ENCODE peak calls at places on chromosome 10, in five cellular contexts. S is breast epithelium, V is left lung, W is stomach, H is H1. O is an unnamed sample.

GRCh38 chr10:52071814-52072213 is 242.3 kb upstream of the DKK1 start:
- DNase-seq in H (no peak), S (no peak), W (no peak), V (no peak), O (no peak)

GRCh38 chr10:99906470-99906869 is 103.3 kb downstream of the DNMBP start:
- DNase-seq in H (no peak), W (peak; percentile 52), S (no peak), V (no peak), O (no peak)

GRCh38 chr10:100347568-100348195 is 649 bp downstream of the SCD start:
- DNase-seq in H (no peak), S (no peak), V (no peak), W (no peak), O (no peak)

GRCh38 chr10:103941801-103942200 is 23.8 kb upstream of the STN1 start:
- DNase-seq in W (no peak), S (no peak), H (no peak), V (no peak), O (no peak)

GRCh38 chr10:110076559-110077318 is 69.0 kb downstream of the ADD3 start:
- DNase-seq in S (no peak), W (no peak), V (peak; percentile 49), H (no peak), O (peak; percentile 29)

GRCh38 chr10:35607475-35608316 is 2.6 kb downstream of the GJD4 start:
- DNase-seq in V (no peak), S (no peak), W (no peak), H (no peak), O (no peak)

GRCh38 chr10:70742537-70743429 is 42.4 kb downstream of the TBATA start:
- DNase-seq in V (peak; percentile 71), W (no peak), S (no peak), H (no peak), O (no peak)

GRCh38 chr10:27373566-27374160 is 130.4 kb upstream of the RAB18 start:
- DNase-seq in S (no peak), V (no peak), W (no peak), H (no peak), O (no peak)

GRCh38 chr10:49397036-49397999 is 1.4 kb upstream of the DRGX start:
- DNase-seq in W (no peak), V (no peak), H (peak; percentile 77), S (no peak), O (no peak)

GRCh38 chr10:50641636-50642035 is 17.9 kb upstream of the SGMS1 start:
- DNase-seq in S (no peak), W (no peak), H (no peak), V (no peak), O (no peak)

GRCh38 chr10:35492387-35493195 is 112.5 kb upstream of the GJD4 start:
- DNase-seq in H (no peak), V (no peak), W (no peak), S (no peak), O (no peak)

GRCh38 chr10:125768217-125768616 is 7.4 kb downstream of the MMP21 start:
- DNase-seq in S (no peak), V (no peak), H (no peak), W (no peak), O (no peak)

GRCh38 chr10:89301721-89302445 is at the start of gene IFIT2:
- DNase-seq in V (no peak), H (no peak), S (no peak), W (peak; percentile 39), O (peak; percentile 24)

GRCh38 chr10:52653510-52653909 is 119.1 kb downstream of the MBL2 start:
- DNase-seq in W (no peak), V (no peak), H (no peak), S (no peak), O (no peak)

GRCh38 chr10:107417446-107417845 is 252.9 kb upstream of the SORCS1 start:
- DNase-seq in S (no peak), V (no peak), W (no peak), H (no peak), O (no peak)

GRCh38 chr10:7408003-7408493 is 2.8 kb downstream of the SFMBT2 start:
- DNase-seq in W (no peak), S (no peak), H (peak; percentile 77), V (peak; percentile 64), O (peak; percentile 71)

GRCh38 chr10:23702977-23703414 is 264.1 kb downstream of the OTUD1 start:
- DNase-seq in V (no peak), H (peak; percentile 68), W (peak; percentile 55), S (peak; percentile 23), O (peak; percentile 33)

GRCh38 chr10:96587255-96588059 is 645 bp upstream of the TM9SF3 start:
- DNase-seq in W (peak; percentile 66), S (no peak), V (no peak), H (no peak), O (no peak)

GRCh38 chr10:97333351-97333600 is 1.3 kb downstream of the FRAT2 start:
- DNase-seq in W (no peak), H (no peak), V (no peak), S (no peak), O (no peak)

GRCh38 chr10:78935697-78936407 is 132.9 kb upstream of the ZMIZ1 start:
- DNase-seq in H (no peak), W (no peak), S (no peak), V (no peak), O (no peak)

GRCh38 chr10:35517431-35518181 is 87.5 kb upstream of the GJD4 start:
- DNase-seq in W (no peak), V (no peak), H (no peak), S (no peak), O (no peak)

GRCh38 chr10:99403674-99404073 is 26.8 kb downstream of the GOT1 start:
- DNase-seq in W (no peak), H (no peak), V (no peak), S (no peak), O (no peak)

GRCh38 chr10:22795546-22795945 is 81.2 kb upstream of the PIP4K2A start:
- DNase-seq in V (no peak), H (no peak), W (no peak), S (no peak), O (no peak)

GRCh38 chr10:3825862-3826351 is 40.9 kb upstream of the KLF6 start:
- DNase-seq in W (no peak), H (no peak), V (no peak), S (no peak), O (no peak)
- H3K27ac ChIP-seq in W (peak overlapping the region; percentile 46), H (no peak overlapping the region), V (no peak overlapping the region), S (peak overlapping the region; percentile 61), O (no peak overlapping the region)

DNA sequence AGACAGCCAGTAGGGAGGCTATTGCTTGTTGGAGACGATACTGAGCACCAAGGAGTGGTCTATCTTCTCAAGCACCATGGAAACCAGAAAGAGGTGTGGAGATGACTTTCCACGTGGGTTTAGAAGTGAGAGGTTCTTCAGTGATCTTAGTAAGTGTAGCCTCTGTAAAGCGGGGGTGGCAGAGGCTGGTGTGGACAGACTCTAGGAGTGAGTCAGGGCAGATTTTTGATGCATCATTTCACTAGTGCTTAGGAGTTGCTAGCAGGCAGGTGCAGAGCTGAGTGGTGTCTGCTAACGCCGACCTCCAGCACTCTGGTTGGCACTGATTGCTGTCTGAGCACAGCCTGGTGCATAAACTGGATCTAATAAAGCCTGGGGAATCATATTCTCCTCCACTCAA is 78.4 kb upstream of the ADO start:
- DNase-seq in V (no peak), H (no peak), W (no peak), S (no peak), O (no peak)
- TF ChIP-seq CTCF in V (no peak), H (no peak), W (no peak), S (no peak), O (no peak)

DNA sequence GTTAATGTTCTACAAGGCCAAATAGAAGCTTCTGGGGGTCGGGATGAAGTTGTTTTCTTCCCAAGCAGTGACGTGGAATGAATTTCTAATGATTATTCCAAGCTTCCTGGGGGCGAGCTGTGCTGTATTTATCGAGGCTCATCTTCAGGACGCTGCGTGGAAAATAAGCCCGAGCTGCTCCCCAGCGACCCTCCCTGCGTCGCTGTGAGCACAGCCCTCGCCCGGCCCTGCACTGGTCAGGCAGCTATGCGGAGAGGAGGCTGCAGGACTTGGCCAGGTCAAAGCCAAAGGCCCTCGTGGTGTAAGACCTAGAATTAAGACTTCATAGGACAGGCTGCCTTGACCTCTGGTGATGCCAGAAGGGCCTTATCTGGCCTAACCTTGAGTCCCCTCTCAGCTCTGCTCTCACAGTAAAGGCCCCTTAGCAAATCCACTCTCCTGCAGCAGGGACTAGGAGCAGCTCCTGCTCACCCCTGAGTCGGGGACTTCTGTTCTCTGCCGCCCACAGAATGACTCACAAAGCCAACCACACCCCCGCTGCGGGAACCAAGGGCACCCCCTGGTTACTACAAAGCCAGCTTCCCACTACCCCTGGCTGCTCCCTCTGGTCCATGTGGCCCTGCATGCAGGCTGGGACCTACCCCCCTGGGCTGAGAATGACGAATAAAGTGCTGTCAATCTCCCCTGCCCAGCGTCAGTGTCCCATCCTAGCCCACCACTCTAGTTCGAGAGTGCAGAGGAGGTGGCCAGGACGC is 501.6 kb downstream of the TCERG1L start:
- DNase-seq in W (no peak), S (no peak), H (peak; percentile 48), V (no peak), O (no peak)
- H3K27ac ChIP-seq in W (no peak overlapping the region), S (no peak overlapping the region), H (no peak overlapping the region), V (no peak overlapping the region), O (no peak overlapping the region)

GRCh38 chr10:29634764-29635625 is at the start of gene SVIL:
- DNase-seq in V (peak; percentile 73), S (peak; percentile 76), H (no peak), W (no peak), O (no peak)
- TF ChIP-seq CTCF in V (peak; percentile 17), S (no peak), H (no peak), W (no peak), O (no peak)

GRCh38 chr10:80518143-80518806 is 19.4 kb upstream of the SH2D4B start:
- DNase-seq in W (no peak), S (no peak), H (no peak), V (peak; percentile 32), O (no peak)

GRCh38 chr10:80518807-80519360 is 18.8 kb upstream of the SH2D4B start:
- DNase-seq in V (peak; percentile 31), H (no peak), W (no peak), S (no peak), O (no peak)

GRCh38 chr10:80515941-80516340 is 21.8 kb upstream of the SH2D4B start:
- DNase-seq in V (peak; percentile 28), H (no peak), S (no peak), W (no peak), O (no peak)

GRCh38 chr10:80516506-80517075 is 21.1 kb upstream of the SH2D4B start:
- DNase-seq in H (no peak), V (peak; percentile 21), S (no peak), W (no peak), O (no peak)

DNA sequence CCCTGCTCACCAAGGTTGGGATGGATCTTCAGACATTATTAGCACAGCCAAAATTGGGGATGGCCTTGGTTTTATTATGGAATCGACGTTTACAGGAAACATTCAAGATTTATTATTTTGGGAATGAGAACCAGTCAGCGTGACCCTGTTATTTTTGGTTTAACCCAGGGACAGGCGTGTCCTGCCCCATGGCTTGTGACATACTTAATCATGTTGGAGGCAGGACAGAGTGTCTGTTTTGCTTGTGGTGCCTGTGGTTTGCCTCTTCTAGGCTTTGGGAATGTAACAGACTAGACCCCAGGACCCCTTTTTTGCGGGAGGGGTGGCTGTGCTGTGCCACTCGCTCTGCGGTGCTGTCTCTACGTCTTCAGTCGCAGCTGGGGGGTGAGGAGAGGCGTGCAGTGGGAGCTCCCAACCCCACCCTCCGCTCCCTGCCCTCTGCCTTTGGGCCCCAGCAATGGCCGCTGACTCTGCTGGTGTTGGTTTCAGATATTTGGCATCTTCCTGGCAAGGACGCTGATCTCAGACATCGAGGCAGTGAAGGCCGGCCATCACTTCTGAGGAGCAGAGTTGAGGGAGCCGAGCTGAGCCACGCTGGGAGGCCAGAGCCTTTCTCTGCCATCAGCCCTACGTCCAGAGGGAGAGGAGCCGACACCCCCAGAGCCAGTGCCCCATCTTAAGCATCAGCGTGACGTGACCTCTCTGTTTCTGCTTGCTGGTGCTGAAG is 20.1 kb upstream of the SH2D4B start:
- DNase-seq in H (no peak), S (no peak), W (no peak), V (peak; percentile 31), O (no peak)
- H3K27ac ChIP-seq in H (no peak overlapping the region), S (no peak overlapping the region), W (no peak overlapping the region), V (peak overlapping the region; percentile 48), O (no peak overlapping the region)